ENCODE peak calls at places on chromosome 11, in nine cellular contexts. T, U, L, J, K, F, B, C and Z are unnamed samples.

GRCh38 chr11:118109231-118109630 is 22.5 kb upstream of the SMIM35 start:
- DNase-seq in J (no peak), U (peak; percentile 29), F (no peak), C (no peak), L (no peak), B (no peak), T (no peak), K (no peak), Z (no peak)

GRCh38 chr11:120660024-120660565 is 148.5 kb downstream of the GRIK4 start:
- DNase-seq in B (no peak), T (no peak), L (peak; percentile 62), C (peak; percentile 89), J (no peak), U (no peak), K (no peak), F (no peak), Z (no peak)

GRCh38 chr11:76685841-76686240 is 15.3 kb upstream of the LRRC32 start:
- DNase-seq in B (no peak), L (no peak), C (no peak), U (no peak), J (no peak), K (no peak), T (no peak), F (no peak), Z (no peak)

GRCh38 chr11:28708075-28708474 is 599.9 kb downstream of the METTL15 start:
- DNase-seq in U (no peak), F (no peak), L (no peak), B (no peak), K (no peak), T (no peak), J (no peak), C (no peak), Z (no peak)

GRCh38 chr11:106281455-106282173 is 204.2 kb downstream of the AASDHPPT start:
- DNase-seq in L (no peak), B (no peak), K (no peak), C (no peak), J (no peak), T (no peak), U (no peak), F (no peak), Z (no peak)

GRCh38 chr11:66951927-66952337 is 6.3 kb downstream of the PC start:
- DNase-seq in U (no peak), B (no peak), K (no peak), T (no peak), F (peak; percentile 66), J (no peak), L (peak; percentile 45), C (no peak), Z (no peak)

GRCh38 chr11:102364991-102365390 is 18.0 kb downstream of the BIRC2 start:
- DNase-seq in L (no peak), J (no peak), C (no peak), U (no peak), F (no peak), K (no peak), T (no peak), B (no peak), Z (no peak)

GRCh38 chr11:1254733-1255132 is 31.9 kb downstream of the MUC5B start:
- DNase-seq in T (no peak), K (no peak), U (no peak), L (no peak), J (no peak), C (no peak), F (no peak), B (no peak), Z (no peak)

GRCh38 chr11:10592331-10592730 is 23.9 kb upstream of the LYVE1 start:
- DNase-seq in L (no peak), J (no peak), K (no peak), C (no peak), B (no peak), F (no peak), U (no peak), T (no peak), Z (no peak)

GRCh38 chr11:1521382-1522080 is 35.0 kb upstream of the MOB2 start:
- DNase-seq in B (no peak), L (no peak), J (no peak), K (no peak), T (no peak), C (no peak), F (no peak), U (no peak), Z (no peak)

GRCh38 chr11:94445641-94446040 is 44.4 kb upstream of the GPR83 start:
- DNase-seq in B (no peak), U (no peak), C (no peak), K (no peak), T (no peak), L (no peak), F (no peak), J (no peak), Z (no peak)

GRCh38 chr11:35142481-35143207 is 3.7 kb downstream of the CD44 start:
- DNase-seq in T (peak; percentile 58), B (no peak), K (peak; percentile 59), C (peak; percentile 71), J (no peak), L (no peak), U (no peak), F (peak; percentile 44), Z (peak; percentile 81)

GRCh38 chr11:2451916-2452694 is 7.3 kb downstream of the KCNQ1 start:
- DNase-seq in J (no peak), B (no peak), K (peak; percentile 2), T (no peak), U (no peak), L (no peak), C (no peak), F (peak; percentile 56), Z (no peak)

GRCh38 chr11:93464938-93465337 is 78.3 kb downstream of the SMCO4 start:
- DNase-seq in B (no peak), K (no peak), C (no peak), F (no peak), U (no peak), T (no peak), L (no peak), J (no peak), Z (no peak)

GRCh38 chr11:17014774-17015638 is 792 bp upstream of the PLEKHA7 start:
- DNase-seq in K (peak; percentile 71), C (peak; percentile 77), J (no peak), B (no peak), T (no peak), F (peak; percentile 24), L (peak; percentile 56), U (no peak), Z (no peak)

GRCh38 chr11:130037058-130037457 is 32.6 kb upstream of the APLP2 start:
- DNase-seq in L (no peak), T (no peak), J (no peak), C (no peak), B (no peak), K (no peak), U (no peak), F (no peak), Z (no peak)

GRCh38 chr11:36195496-36196346 is 93.5 kb downstream of the COMMD9 start:
- DNase-seq in L (no peak), K (no peak), B (peak; percentile 2), T (no peak), J (no peak), F (no peak), U (no peak), C (no peak), Z (no peak)

GRCh38 chr11:102254047-102254446 is 63.2 kb upstream of the BIRC3 start:
- DNase-seq in L (no peak), F (no peak), U (no peak), K (no peak), C (peak; percentile 63), J (no peak), T (no peak), B (no peak), Z (peak; percentile 6)

DNA sequence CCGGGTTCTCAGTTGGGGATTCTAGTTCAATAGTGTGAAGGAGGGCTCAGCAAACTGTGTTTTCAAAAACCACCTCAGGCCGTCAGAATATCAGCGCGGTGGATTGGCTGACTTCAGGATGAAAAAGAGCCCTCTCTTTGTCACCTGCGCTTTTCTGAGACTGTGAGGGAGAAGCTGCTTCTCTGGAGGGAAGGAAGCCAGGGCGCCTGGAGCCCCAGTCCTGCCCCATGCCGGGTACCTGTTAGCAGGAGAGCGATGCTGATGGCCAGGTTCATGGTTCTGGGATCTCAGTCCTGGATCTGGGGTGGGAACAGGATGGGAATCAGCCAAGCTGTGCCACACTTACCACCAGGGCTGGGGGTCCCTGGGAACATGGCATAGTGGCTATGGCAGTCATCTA is 2.3 kb downstream of the THY1 start:
- DNase-seq in B (no peak), T (no peak), U (no peak), J (no peak), F (no peak), C (no peak), L (no peak), K (no peak), Z (no peak)
- H3K4me3 ChIP-seq in B (no peak overlapping the region), T (no peak overlapping the region), U (no peak overlapping the region), J (no peak overlapping the region), F (no peak overlapping the region), C (no peak overlapping the region), L (no peak overlapping the region), K (no peak overlapping the region), Z (no peak overlapping the region)

GRCh38 chr11:46906596-46906995 is 11.8 kb downstream of the LRP4 start:
- DNase-seq in C (peak; percentile 81), B (no peak), T (no peak), K (no peak), J (no peak), F (no peak), L (peak; percentile 85), U (no peak), Z (no peak)
- H3K27ac ChIP-seq in C (peak overlapping the region; percentile 84), B (no peak overlapping the region), T (no peak overlapping the region), K (no peak overlapping the region), J (no peak overlapping the region), F (no peak overlapping the region), L (peak overlapping the region; percentile 89), U (no peak overlapping the region), Z (no peak overlapping the region)

GRCh38 chr11:62546937-62547625 is 475 bp upstream of the AHNAK start:
- DNase-seq in J (no peak), L (no peak), B (no peak), T (peak; percentile 56), F (no peak), U (no peak), C (peak; percentile 78), K (no peak), Z (no peak)

GRCh38 chr11:62545437-62546243 is 966 bp downstream of the AHNAK start:
- DNase-seq in T (peak; percentile 96), L (peak; percentile 84), C (peak; percentile 93), U (peak; percentile 96), B (peak; percentile 95), J (peak; percentile 82), K (no peak), F (peak; percentile 91), Z (peak; percentile 53)

GRCh38 chr11:62547691-62548281 is 1.2 kb upstream of the AHNAK start:
- DNase-seq in K (no peak), T (peak; percentile 59), L (peak; percentile 66), B (no peak), U (peak; percentile 66), J (no peak), F (peak; percentile 68), C (no peak), Z (no peak)

GRCh38 chr11:62546244-62546936 is at the start of gene AHNAK:
- DNase-seq in F (peak; percentile 84), L (peak; percentile 87), J (no peak), U (peak; percentile 88), C (peak; percentile 90), B (peak; percentile 86), K (peak; percentile 48), T (peak; percentile 87), Z (peak; percentile 78)

GRCh38 chr11:62548545-62549335 is 2.1 kb upstream of the AHNAK start:
- DNase-seq in F (peak; percentile 75), C (no peak), L (no peak), J (no peak), T (no peak), B (no peak), U (no peak), K (no peak), Z (no peak)
- H3K27me3 ChIP-seq in F (no peaks in the 10 kb centered on the region), C (no peaks in the 10 kb centered on the region), L (peaks cover 10% of the 10 kb centered on the region), J (no peaks in the 10 kb centered on the region), T (no peaks in the 10 kb centered on the region), B (no peaks in the 10 kb centered on the region), U (no peaks in the 10 kb centered on the region), K (peaks cover 34% of the 10 kb centered on the region), Z (no peaks in the 10 kb centered on the region)

GRCh38 chr11:32087602-32088001 is 3.3 kb upstream of the RCN1 start:
- DNase-seq in L (no peak), K (peak; percentile 7), B (no peak), U (no peak), C (no peak), T (no peak), J (no peak), F (no peak), Z (no peak)
- H3K4me3 ChIP-seq in L (no peak overlapping the region), K (no peak overlapping the region), B (no peak overlapping the region), U (no peak overlapping the region), C (no peak overlapping the region), T (no peak overlapping the region), J (peak overlapping the region; percentile 61), F (no peak overlapping the region), Z (no peak overlapping the region)